ENCODE peak calls at places on chromosomes 4 and X, in nine cellular contexts. S is activated naive CD4-positive, alpha-beta T cell treated with Interleukin-2 at 50 U/mL for 16 hours; R is stimulated activated CD4-positive, alpha-beta T cell treated with anti-CD3 and anti-CD28 coated beads, Interleukin-4, amount 100 ng/mL, for 4 hours; M is NCI-H1092; Y is amygdala; L is astrocyte of the hippocampus; K is NCI-H524; X is activated CD8-positive, alpha-beta memory T cell treated with anti-CD3 and anti-CD28 coated beads for 24 hours; A is T follicular helper cell. E is an unnamed sample.

GRCh38 chr4:3290889-3291321 is 1.9 kb upstream of the RGS12 start:
- DNase-seq in X (no peak), S (no peak), M (no peak), K (no peak), A (no peak), Y (no peak), R (no peak), L (no peak), E (no peak)

GRCh38 chr4:453267-453666 is 45.7 kb downstream of the ZNF721 start:
- DNase-seq in L (no peak), K (no peak), S (no peak), R (no peak), A (no peak), Y (no peak), X (no peak), M (no peak), E (no peak)

GRCh38 chr4:16573744-16574143 is 324.7 kb downstream of the LDB2 start:
- DNase-seq in M (no peak), A (no peak), K (no peak), Y (no peak), L (peak), S (no peak), X (no peak), R (no peak), E (no peak)

GRCh38 chr4:173024203-173024602 is 144.4 kb upstream of the GALNT7 start:
- DNase-seq in X (no peak), S (no peak), M (no peak), L (no peak), K (no peak), Y (no peak), R (no peak), A (no peak), E (no peak)

GRCh38 chr4:112968456-112969159 is 80.8 kb upstream of the ANK2 start:
- DNase-seq in L (no peak), A (no peak), R (no peak), X (no peak), Y (no peak), M (no peak), S (no peak), K (no peak), E (no peak)

GRCh38 chr4:66300336-66300934 is 630.1 kb upstream of the EPHA5 start:
- DNase-seq in Y (no peak), S (no peak), K (no peak), L (no peak), M (no peak), R (no peak), X (no peak), A (no peak), E (no peak)

GRCh38 chr4:38706301-38706700 is 42.3 kb downstream of the KLF3 start:
- DNase-seq in X (no peak), M (no peak), A (no peak), Y (no peak), K (no peak), S (no peak), L (no peak), R (no peak), E (no peak)

GRCh38 chr4:66572949-66573348 is 902.7 kb upstream of the EPHA5 start:
- DNase-seq in X (no peak), Y (no peak), L (peak), K (peak), M (no peak), R (no peak), A (no peak), S (no peak), E (no peak)

GRCh38 chrX:12843668-12844279 is 23.1 kb upstream of the TLR7 start:
- DNase-seq in R (no peak), A (no peak), X (no peak), M (no peak), L (no peak), Y (no peak), S (no peak), K (no peak), E (no peak)

GRCh38 chr4:124804584-124804983 is 92.1 kb upstream of the ANKRD50 start:
- DNase-seq in S (no peak), Y (no peak), M (no peak), L (peak), R (no peak), K (no peak), X (no peak), A (no peak), E (no peak)

GRCh38 chrX:12580548-12580947 is 210.7 kb upstream of the PRPS2 start:
- DNase-seq in Y (no peak), R (no peak), L (no peak), S (no peak), X (no peak), K (no peak), M (no peak), A (no peak), E (no peak)

GRCh38 chrX:15059488-15059887 is 186.3 kb downstream of the MOSPD2 start:
- DNase-seq in L (no peak), M (no peak), X (no peak), K (no peak), R (no peak), S (no peak), Y (no peak), A (no peak), E (no peak)

GRCh38 chrX:111742018-111742417 is 61.0 kb downstream of the ALG13 start:
- DNase-seq in X (no peak), K (no peak), L (no peak), S (no peak), R (no peak), M (no peak), A (no peak), Y (no peak), E (no peak)

GRCh38 chrX:52811065-52811625 is at the start of gene XAGE5:
- DNase-seq in K (no peak), R (no peak), S (no peak), M (no peak), L (no peak), Y (no peak), X (no peak), A (no peak), E (no peak)

GRCh38 chr4:8725071-8725841 is 132.7 kb downstream of the CPZ start:
- DNase-seq in X (no peak), A (no peak), L (no peak), M (no peak), S (no peak), K (no peak), R (no peak), Y (no peak), E (no peak)

GRCh38 chrX:132664273-132664672 is 175.4 kb upstream of the MBNL3 start:
- DNase-seq in L (no peak), K (no peak), A (no peak), X (no peak), M (no peak), S (no peak), Y (no peak), R (no peak), E (no peak)

GRCh38 chr4:171117457-171117856 is 695.7 kb upstream of the GALNTL6 start:
- DNase-seq in Y (no peak), S (no peak), L (no peak), R (no peak), M (no peak), K (no peak), A (no peak), X (no peak), E (no peak)

GRCh38 chrX:153939573-153939972 is 4.7 kb upstream of the NAA10 start:
- DNase-seq in L (no peak), X (no peak), Y (no peak), R (no peak), M (no peak), A (no peak), K (peak), S (no peak), E (no peak)

GRCh38 chrX:119635799-119636198 is 29.6 kb upstream of the NKRF start:
- DNase-seq in K (no peak), A (no peak), M (no peak), S (no peak), X (no peak), Y (no peak), L (no peak), R (no peak), E (no peak)

GRCh38 chr4:77586953-77587383 is 18.7 kb upstream of the CXCL13 start:
- DNase-seq in R (peak), K (peak), S (peak), A (no peak), X (peak), Y (no peak), M (no peak), L (peak), E (no peak)

GRCh38 chrX:149718757-149719156 is 6.9 kb downstream of the MAGEA11 start:
- DNase-seq in R (no peak), X (no peak), L (no peak), K (no peak), M (no peak), Y (no peak), S (no peak), A (no peak), E (no peak)

GRCh38 chr4:20019310-20020015 is 232.2 kb upstream of the SLIT2 start:
- DNase-seq in L (peak), X (no peak), K (no peak), M (no peak), R (no peak), S (no peak), A (no peak), Y (no peak), E (no peak)

GRCh38 chr4:109665783-109666455 is 37.3 kb downstream of the CASP6 start:
- DNase-seq in X (no peak), K (no peak), R (no peak), L (peak), A (no peak), S (no peak), Y (no peak), M (peak), E (no peak)

GRCh38 chrX:31038585-31039326 is 33.1 kb downstream of the FTHL17 start:
- DNase-seq in R (no peak), K (peak), S (peak), L (peak), M (no peak), Y (peak), A (no peak), X (no peak), E (no peak)

GRCh38 chrX:107936434-107936730 is 45.8 kb downstream of the TEX13B start:
- DNase-seq in S (no peak), L (no peak), X (no peak), M (no peak), Y (no peak), A (no peak), R (no peak), K (no peak), E (no peak)

GRCh38 chr4:148116264-148116663 is 325.9 kb downstream of the NR3C2 start:
- DNase-seq in K (no peak), L (peak), A (no peak), Y (no peak), M (no peak), X (no peak), S (no peak), R (no peak), E (no peak)

GRCh38 chr4:7429069-7429416 is 5.7 kb downstream of the PSAPL1 start:
- DNase-seq in A (no peak), X (no peak), Y (no peak), M (no peak), R (no peak), S (no peak), L (no peak), K (no peak), E (no peak)

GRCh38 chr4:82380344-82380743 is 6.6 kb upstream of the HNRNPD start:
- DNase-seq in R (no peak), A (no peak), L (no peak), Y (no peak), K (no peak), M (no peak), S (no peak), X (no peak), E (peak)

E was measured in HCT116.